ENCODE peak calls at places on chromosome 2, in seven cellular contexts. C, D, T, L, V, B and H are unnamed samples.

GRCh38 chr2:37026050-37026449 is 58.1 kb downstream of the HEATR5B start:
- DNase-seq in B (no peak), T (no peak), C (peak; percentile 48), L (no peak), D (no peak), V (peak; percentile 83), H (no peak)

GRCh38 chr2:73920577-73921545 is 5.8 kb upstream of the DGUOK start:
- DNase-seq in T (peak; percentile 36), C (peak; percentile 56), V (peak; percentile 93), L (no peak), B (no peak), D (peak; percentile 89), H (no peak)

GRCh38 chr2:10366601-10367270 is 64.0 kb downstream of the HPCAL1 start:
- DNase-seq in D (no peak), C (no peak), B (no peak), T (no peak), L (no peak), V (no peak), H (no peak)

GRCh38 chr2:69975136-69975852 is 13.9 kb upstream of the ASPRV1 start:
- DNase-seq in V (no peak), D (peak; percentile 56), L (no peak), C (no peak), B (no peak), T (no peak), H (no peak)

GRCh38 chr2:173734686-173735308 is 230.4 kb downstream of the SP3 start:
- DNase-seq in V (no peak), B (no peak), D (no peak), T (no peak), L (no peak), C (no peak), H (no peak)

GRCh38 chr2:100182494-100183355 is 40.3 kb upstream of the AFF3 start:
- DNase-seq in T (no peak), L (no peak), B (no peak), C (no peak), D (no peak), V (peak; percentile 44), H (no peak)

GRCh38 chr2:240133401-240133800 is 2.7 kb downstream of the COPS9 start:
- DNase-seq in C (no peak), L (no peak), D (no peak), B (no peak), T (no peak), V (no peak), H (no peak)

GRCh38 chr2:3189961-3190360 is 187.7 kb downstream of the EIPR1 start:
- DNase-seq in C (no peak), V (no peak), T (no peak), B (no peak), L (no peak), D (no peak), H (no peak)

GRCh38 chr2:196590286-196590685 is 49.2 kb upstream of the CCDC150 start:
- DNase-seq in C (no peak), L (no peak), T (no peak), D (no peak), V (no peak), B (no peak), H (no peak)

GRCh38 chr2:149050188-149050587 is 11.7 kb downstream of the LYPD6B start:
- DNase-seq in D (no peak), T (no peak), B (no peak), C (no peak), L (no peak), V (no peak), H (no peak)

DNA sequence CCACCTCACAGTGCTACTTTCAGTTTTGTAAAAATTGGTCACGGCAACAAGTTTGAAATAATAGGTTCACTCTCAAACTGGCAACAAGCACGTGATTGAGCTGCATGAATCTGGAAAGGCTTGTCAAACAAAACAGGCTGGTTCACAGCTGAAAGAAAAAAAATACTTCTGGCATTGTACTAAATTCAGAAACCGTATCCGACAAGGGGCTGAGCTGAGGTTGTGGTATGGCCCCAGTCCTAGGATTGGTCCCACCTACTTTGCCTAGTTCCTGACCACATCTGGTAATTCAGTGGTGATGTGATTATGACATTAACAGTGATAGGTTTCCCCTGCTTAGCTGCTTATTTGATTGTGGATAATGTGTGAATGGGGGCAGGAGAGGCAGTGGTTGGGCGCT is 326.5 kb upstream of the THUMPD2 start:
- DNase-seq in L (no peak), V (no peak), D (no peak), B (no peak), T (no peak), C (no peak), H (no peak)
- H3K4me3 ChIP-seq in L (no peak overlapping the region), V (no peak overlapping the region), D (no peak overlapping the region), B (no peak overlapping the region), T (no peak overlapping the region), C (no peak overlapping the region), H (no peak overlapping the region)

DNA sequence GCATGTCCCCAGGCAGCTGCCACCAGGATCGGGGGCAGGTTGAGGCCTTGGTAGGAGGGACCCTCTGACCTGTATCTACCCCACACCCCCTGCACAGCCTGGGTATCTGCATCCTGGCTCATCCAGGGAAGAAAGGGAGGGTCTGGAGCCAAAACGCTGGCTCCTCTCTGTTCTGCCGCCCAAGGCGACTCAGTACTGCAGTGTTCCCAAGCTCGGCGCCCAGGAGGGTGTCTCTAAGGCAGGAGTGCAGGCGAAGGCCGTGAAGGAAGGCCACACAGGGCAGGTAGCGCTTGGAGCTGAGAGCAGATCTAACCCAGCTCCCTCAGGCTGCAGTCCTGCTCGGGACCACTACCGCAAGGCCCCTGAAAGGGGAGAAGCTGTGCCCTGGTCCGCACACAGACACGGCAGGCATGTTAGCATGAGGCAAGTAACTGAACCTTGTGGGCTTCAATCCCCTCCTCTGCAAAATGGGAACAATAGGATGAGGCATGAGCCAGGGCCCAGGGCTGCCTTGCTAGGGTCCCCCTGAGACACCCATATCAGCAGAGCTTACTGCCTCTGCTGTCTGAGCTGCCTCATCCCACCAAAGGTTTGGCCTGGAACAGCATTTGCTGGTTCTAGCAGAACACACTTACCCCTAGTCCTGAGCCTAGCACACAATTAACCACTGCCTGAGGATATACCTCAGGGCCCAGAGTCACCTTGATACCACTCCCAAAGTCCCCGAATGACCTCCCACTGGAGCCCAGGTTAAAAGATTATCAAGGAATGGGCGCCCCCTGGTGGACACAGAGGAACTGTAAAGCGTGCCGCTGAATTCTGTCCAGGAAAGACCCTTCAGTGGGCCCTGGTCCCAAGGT is 6.5 kb downstream of the PTMA start:
- DNase-seq in C (peak; percentile 65), B (no peak), V (peak; percentile 99), D (peak; percentile 87), T (peak; percentile 70), L (no peak), H (peak; percentile 69)
- H3K27ac ChIP-seq in C (no peak overlapping the region), B (peak overlapping the region; percentile 77), V (peak overlapping the region; percentile 92), D (peak overlapping the region; percentile 96), T (peak overlapping the region; percentile 59), L (peak overlapping the region; percentile 83), H (peak overlapping the region; percentile 36)

GRCh38 chr2:131155208-131155855 is 50.2 kb downstream of the PLEKHB2 start:
- DNase-seq in T (no peak), C (no peak), B (no peak), L (no peak), V (no peak), D (no peak), H (no peak)
- H3K4me3 ChIP-seq in T (no peak overlapping the region), C (no peak overlapping the region), B (no peak overlapping the region), L (no peak overlapping the region), V (no peak overlapping the region), D (no peak overlapping the region), H (no peak overlapping the region)

GRCh38 chr2:111140815-111141214 is 20.1 kb downstream of the BCL2L11 start:
- DNase-seq in D (no peak), V (no peak), T (no peak), L (no peak), B (no peak), C (no peak), H (no peak)
- H3K27ac ChIP-seq in D (no peak overlapping the region), V (no peak overlapping the region), T (no peak overlapping the region), L (no peak overlapping the region), B (no peak overlapping the region), C (no peak overlapping the region), H (no peak overlapping the region)

GRCh38 chr2:183035954-183036669 is 2.1 kb downstream of the NCKAP1 start:
- DNase-seq in V (no peak), D (no peak), T (no peak), B (no peak), C (no peak), L (no peak), H (peak; percentile 56)

GRCh38 chr2:183033951-183034350 is 4.3 kb downstream of the NCKAP1 start:
- DNase-seq in B (no peak), L (no peak), V (no peak), C (no peak), T (no peak), D (no peak), H (no peak)

GRCh38 chr2:183035298-183035953 is 2.8 kb downstream of the NCKAP1 start:
- DNase-seq in C (peak; percentile 2), T (no peak), V (no peak), D (no peak), L (no peak), B (no peak), H (no peak)

GRCh38 chr2:183037281-183037659 is 987 bp downstream of the NCKAP1 start:
- DNase-seq in L (no peak), T (no peak), B (no peak), V (no peak), D (no peak), C (no peak), H (peak; percentile 5)

DNA sequence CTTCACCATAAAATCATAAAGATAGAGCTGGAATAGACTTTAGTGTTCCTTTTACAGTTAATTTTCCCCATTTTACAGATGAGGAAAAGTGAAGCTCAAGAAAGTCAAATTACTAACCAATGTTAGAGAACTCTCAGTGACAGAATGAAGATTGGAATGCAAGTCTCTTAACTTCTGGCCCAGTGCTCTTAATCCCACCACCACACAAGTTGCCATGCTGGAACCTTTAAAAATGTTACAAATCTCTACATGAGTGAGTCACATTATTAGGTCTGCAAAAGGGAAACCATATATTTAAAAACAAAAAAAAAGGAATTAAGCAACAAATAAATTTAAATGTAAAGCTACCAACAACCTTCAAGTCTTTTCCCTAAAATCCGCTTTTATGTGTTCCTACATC is 3.5 kb downstream of the NCKAP1 start:
- DNase-seq in T (no peak), D (no peak), C (no peak), B (no peak), V (peak; percentile 48), L (no peak), H (no peak)
- H3K4me3 ChIP-seq in T (no peak overlapping the region), D (no peak overlapping the region), C (no peak overlapping the region), B (peak overlapping the region; percentile 87), V (peak overlapping the region; percentile 61), L (no peak overlapping the region), H (no peak overlapping the region)

GRCh38 chr2:200258881-200259576 is 47.5 kb upstream of the SPATS2L start:
- DNase-seq in V (no peak), C (no peak), D (no peak), T (no peak), B (no peak), L (no peak), H (no peak)
- H3K27ac ChIP-seq in V (no peak overlapping the region), C (no peak overlapping the region), D (no peak overlapping the region), T (no peak overlapping the region), B (no peak overlapping the region), L (no peak overlapping the region), H (no peak overlapping the region)

DNA sequence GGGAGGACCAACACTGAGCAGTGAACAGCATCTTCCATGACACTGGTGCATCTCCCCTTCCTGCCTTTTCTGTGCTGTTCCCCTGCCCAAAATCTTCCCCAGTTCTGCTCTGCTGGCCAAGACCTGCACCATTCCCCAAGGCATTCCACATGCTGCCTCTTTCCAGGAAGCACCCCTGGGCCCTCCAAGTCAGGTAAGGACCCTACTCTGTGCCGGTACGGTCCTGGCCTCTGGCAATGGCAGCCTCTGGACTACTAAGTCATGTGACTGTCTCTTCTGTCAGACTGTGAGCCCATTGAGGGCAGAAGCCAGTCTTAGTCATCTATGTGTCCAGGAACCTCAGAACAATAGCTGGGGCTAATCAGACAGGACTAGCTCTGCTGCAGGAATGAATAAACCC is 282.0 kb downstream of the MYCN start:
- DNase-seq in V (no peak), L (no peak), T (no peak), C (no peak), B (no peak), D (no peak), H (no peak)
- H3K4me3 ChIP-seq in V (no peak overlapping the region), L (no peak overlapping the region), T (no peak overlapping the region), C (no peak overlapping the region), B (no peak overlapping the region), D (no peak overlapping the region), H (no peak overlapping the region)